ENCODE peak calls at places on chromosome 21, in four cellular contexts. W, S, M and K are unnamed samples.

GRCh38 chr21:37860416-37860815 is 55.8 kb downstream of the KCNJ6 start:
- DNase-seq in M (no peak), S (no peak), W (no peak), K (no peak)

GRCh38 chr21:21085206-21085605 is 87.0 kb downstream of the NCAM2 start:
- DNase-seq in S (no peak), W (no peak), M (no peak), K (no peak)

GRCh38 chr21:45377325-45377709 is 27.6 kb upstream of the COL18A1 start:
- DNase-seq in M (no peak), S (no peak), W (no peak), K (no peak)

GRCh38 chr21:45393833-45394638 is 10.9 kb upstream of the COL18A1 start:
- DNase-seq in M (no peak), S (no peak), W (no peak), K (peak; percentile 47)

GRCh38 chr21:19844334-19844733 is 1153.9 kb upstream of the NCAM2 start:
- DNase-seq in S (no peak), M (no peak), W (no peak), K (no peak)

GRCh38 chr21:15706686-15707085 is 23.1 kb upstream of the USP25 start:
- DNase-seq in W (no peak), M (no peak), S (no peak), K (no peak)

GRCh38 chr21:16533692-16534407 is 804.1 kb downstream of the USP25 start:
- DNase-seq in M (no peak), S (no peak), W (no peak), K (no peak)

GRCh38 chr21:39082656-39083376 is 100.4 kb downstream of the PSMG1 start:
- DNase-seq in M (no peak), S (no peak), W (no peak), K (no peak)

GRCh38 chr21:17901458-17902092 is 82.4 kb upstream of the C21orf91 start:
- DNase-seq in M (no peak), S (no peak), W (no peak), K (no peak)

GRCh38 chr21:43884861-43885370 is 19.9 kb downstream of the AGPAT3 start:
- DNase-seq in S (no peak), M (no peak), W (no peak), K (no peak)

GRCh38 chr21:26127918-26128317 is 42.7 kb downstream of the APP start:
- DNase-seq in M (no peak), W (no peak), S (peak; percentile 22), K (no peak)

GRCh38 chr21:22536511-22536910 is 1538.3 kb downstream of the NCAM2 start:
- DNase-seq in M (no peak), S (no peak), W (no peak), K (no peak)

GRCh38 chr21:44416193-44416592 is 39.1 kb upstream of the LRRC3 start:
- DNase-seq in S (no peak), W (no peak), M (no peak), K (peak; percentile 52)

GRCh38 chr21:44930543-44930981 is 9.3 kb upstream of the SLX9 start:
- DNase-seq in S (no peak), W (peak; percentile 37), M (no peak), K (no peak)

DNA sequence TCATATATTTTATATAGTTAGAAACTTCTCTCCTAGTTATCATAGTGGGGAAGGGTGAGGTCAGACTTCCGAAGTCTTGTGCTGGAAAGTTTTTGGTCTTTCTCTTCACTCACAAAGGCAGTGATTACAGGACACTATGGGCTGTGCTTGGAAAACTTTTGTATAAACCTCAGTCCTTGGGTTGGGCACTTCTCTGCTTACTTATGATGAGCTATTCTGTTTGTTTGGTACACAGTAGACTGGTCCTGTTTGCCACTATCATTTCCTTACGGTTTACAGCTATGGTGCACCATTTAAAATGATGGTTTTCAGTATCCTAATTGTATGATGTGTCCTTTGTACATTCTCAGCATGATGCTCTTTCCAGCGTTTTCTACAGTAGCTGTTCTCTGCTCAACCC is 75.5 kb downstream of the MAP3K7CL start:
- DNase-seq in M (no peak), S (no peak), W (no peak), K (no peak)
- H3K27ac ChIP-seq in M (no peak overlapping the region), S (no peak overlapping the region), W (no peak overlapping the region), K (no peak overlapping the region)

DNA sequence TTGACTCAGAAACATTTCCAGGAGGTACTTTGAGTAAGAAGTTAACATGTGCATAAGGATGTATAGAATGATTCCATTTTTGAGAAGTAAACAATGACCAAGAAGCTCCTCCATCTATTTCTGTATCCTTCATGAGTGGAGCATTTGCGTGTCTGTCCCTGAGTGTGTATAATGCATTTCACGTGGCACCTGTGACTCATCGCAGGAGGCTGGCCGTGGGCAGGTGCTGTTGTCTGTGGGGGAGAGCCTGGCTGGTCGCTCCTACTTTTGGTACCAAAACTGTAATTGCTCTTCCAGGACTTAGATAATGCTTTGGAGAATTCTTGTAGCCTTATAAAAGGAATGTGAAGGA is 16.5 kb downstream of the SLC37A1 start:
- DNase-seq in M (no peak), W (no peak), S (no peak), K (peak; percentile 34)
- H3K4me1 ChIP-seq in M (no peaks in the 10 kb centered on the region), W (peaks cover 50% of the 10 kb centered on the region), S (peaks cover 6% of the 10 kb centered on the region), K (peaks cover 18% of the 10 kb centered on the region)

GRCh38 chr21:42468511-42469131 is 27.4 kb downstream of the RSPH1 start:
- DNase-seq in S (no peak), W (no peak), M (no peak), K (no peak)
- H3K27ac ChIP-seq in S (no peak overlapping the region), W (no peak overlapping the region), M (no peak overlapping the region), K (no peak overlapping the region)

GRCh38 chr21:36847189-36847588 is 119.3 kb downstream of the HLCS start:
- DNase-seq in M (no peak), W (no peak), S (no peak), K (no peak)
- H3K4me1 ChIP-seq in M (peaks cover 21% of the 10 kb centered on the region), W (peaks cover 14% of the 10 kb centered on the region), S (no peaks in the 10 kb centered on the region), K (peaks cover 3% of the 10 kb centered on the region)

GRCh38 chr21:46438241-46438640 is 20.4 kb upstream of the DIP2A start:
- DNase-seq in M (no peak), S (no peak), W (no peak), K (no peak)

GRCh38 chr21:46435786-46436227 is 22.9 kb upstream of the DIP2A start:
- DNase-seq in M (no peak), S (no peak), W (no peak), K (no peak)

GRCh38 chr21:46436586-46436985 is 22.1 kb upstream of the DIP2A start:
- DNase-seq in W (no peak), M (no peak), S (no peak), K (no peak)

GRCh38 chr21:46437511-46437910 is 21.2 kb upstream of the DIP2A start:
- DNase-seq in M (no peak), S (no peak), W (no peak), K (no peak)

DNA sequence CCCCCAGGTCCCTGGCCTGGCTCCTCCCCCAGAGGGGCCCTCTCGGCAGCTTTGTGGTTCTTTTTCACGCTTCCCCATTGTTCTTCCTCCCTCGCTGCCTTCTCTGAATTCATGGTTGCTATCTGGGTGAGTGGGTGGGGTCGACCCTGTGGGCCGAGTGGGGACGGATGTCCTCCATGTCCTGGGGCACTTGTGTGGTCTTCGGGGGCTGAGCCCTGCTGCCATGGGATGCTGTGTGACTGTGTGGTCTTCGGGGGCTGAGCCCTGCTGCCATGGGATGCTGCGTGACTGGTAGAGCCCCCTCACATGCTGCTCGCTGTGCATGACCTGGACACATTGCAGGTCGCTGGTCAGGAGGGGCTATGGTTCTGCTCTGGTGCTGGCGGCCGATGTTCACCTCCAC is 21.6 kb upstream of the DIP2A start:
- DNase-seq in S (no peak), M (no peak), W (no peak), K (no peak)
- H3K27ac ChIP-seq in S (no peak overlapping the region), M (no peak overlapping the region), W (no peak overlapping the region), K (no peak overlapping the region)

GRCh38 chr21:31908106-31909031 is 35.5 kb downstream of the HUNK start:
- DNase-seq in W (no peak), S (no peak), M (no peak), K (no peak)

GRCh38 chr21:31903896-31904295 is 31.1 kb downstream of the HUNK start:
- DNase-seq in M (no peak), S (no peak), W (no peak), K (no peak)

GRCh38 chr21:31909153-31909771 is 36.4 kb downstream of the HUNK start:
- DNase-seq in S (no peak), W (no peak), M (no peak), K (no peak)

GRCh38 chr21:31902438-31902837 is 29.6 kb downstream of the HUNK start:
- DNase-seq in W (no peak), M (no peak), S (no peak), K (no peak)

GRCh38 chr21:31905444-31906400 is 32.9 kb downstream of the HUNK start:
- DNase-seq in M (no peak), S (no peak), W (no peak), K (no peak)
- H3K4me1 ChIP-seq in M (no peaks in the 10 kb centered on the region), S (no peaks in the 10 kb centered on the region), W (no peaks in the 10 kb centered on the region), K (peaks cover 17% of the 10 kb centered on the region)

DNA sequence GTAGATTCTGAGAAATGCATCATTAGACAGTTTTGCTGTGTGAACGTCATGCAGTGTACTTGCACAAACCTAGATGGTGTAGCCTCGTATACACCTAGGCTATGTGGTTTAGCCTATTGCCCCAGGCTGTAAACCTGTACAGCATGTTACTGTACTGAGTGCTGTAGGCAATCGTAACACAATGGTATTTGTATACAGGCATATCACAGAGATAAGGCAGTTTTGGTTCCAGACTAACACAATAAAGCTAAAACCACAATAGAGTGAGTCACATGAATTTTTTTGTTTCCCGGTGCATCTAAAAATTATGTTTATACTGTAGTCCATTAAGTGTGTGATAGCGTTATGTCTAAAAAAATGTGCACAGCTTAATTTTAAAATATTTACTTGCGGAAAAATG is 6.9 kb downstream of the IL10RB start:
- DNase-seq in W (no peak), M (no peak), S (no peak), K (no peak)
- H3K27ac ChIP-seq in W (no peak overlapping the region), M (no peak overlapping the region), S (no peak overlapping the region), K (no peak overlapping the region)

DNA sequence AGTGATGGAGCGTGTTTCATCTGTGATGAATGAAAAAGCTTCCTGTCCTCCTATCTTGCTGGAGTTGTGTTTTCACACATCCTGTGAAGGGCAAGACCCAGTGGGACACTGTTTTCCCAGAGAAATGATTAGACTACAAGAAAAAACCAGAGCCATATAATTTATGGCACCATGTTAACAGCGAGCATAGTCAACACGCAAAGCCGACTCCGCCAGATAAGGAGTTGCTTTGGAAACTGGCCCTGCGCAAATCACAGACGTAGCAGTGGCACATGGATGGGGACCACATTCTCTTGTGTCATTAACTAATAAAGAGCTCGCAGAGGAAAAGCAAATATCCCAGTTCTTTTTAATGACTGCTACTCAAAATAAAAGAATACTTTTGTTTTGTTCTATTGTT is 471.2 kb upstream of the RUNX1 start:
- DNase-seq in M (no peak), S (no peak), W (no peak), K (no peak)
- H3K4me1 ChIP-seq in M (no peaks in the 10 kb centered on the region), S (no peaks in the 10 kb centered on the region), W (no peaks in the 10 kb centered on the region), K (no peaks in the 10 kb centered on the region)

GRCh38 chr21:29346771-29347170 is 48.0 kb downstream of the BACH1 start:
- DNase-seq in M (no peak), S (no peak), W (no peak), K (no peak)
- H3K27ac ChIP-seq in M (no peak overlapping the region), S (no peak overlapping the region), W (no peak overlapping the region), K (no peak overlapping the region)